ENCODE peak calls at places on chromosomes 11 and 22, in four cellular contexts. C is EL, Q is SK-MEL-5, R is HEK293T. I is an unnamed sample.

GRCh38 chr22:36257948-36258674 is 5.2 kb downstream of the APOL1 start:
- DNase-seq in C (no peak), Q (no peak), R (no peak), I (no peak)

GRCh38 chr22:45587638-45588481 is 83.8 kb upstream of the ATXN10 start:
- DNase-seq in C (peak), Q (no peak), R (no peak), I (no peak)

GRCh38 chr11:78270993-78271392 is 82.3 kb downstream of the USP35 start:
- DNase-seq in C (no peak), Q (no peak), R (no peak), I (no peak)

GRCh38 chr11:47052576-47052975 is 116.0 kb downstream of the CSTPP1 start:
- DNase-seq in R (no peak), Q (no peak), C (no peak), I (no peak)

GRCh38 chr11:18191376-18191775 is 18.7 kb downstream of the MRGPRX4 start:
- DNase-seq in R (no peak), Q (peak), C (no peak), I (no peak)

GRCh38 chr22:22753526-22754267 is 109.3 kb downstream of the GGTLC2 start:
- DNase-seq in R (peak), Q (peak), C (peak), I (peak)

GRCh38 chr11:47369676-47370075 is 8.7 kb downstream of the SPI1 start:
- DNase-seq in Q (no peak), R (no peak), C (no peak), I (no peak)

GRCh38 chr11:77287615-77288273 is 13.7 kb downstream of the GDPD4 start:
- DNase-seq in Q (no peak), R (no peak), C (peak), I (peak)

GRCh38 chr11:746289-747175 is 732 bp upstream of the TALDO1 start:
- DNase-seq in R (no peak), C (peak), Q (no peak), I (peak)

GRCh38 chr11:83249972-83250593 is 36.1 kb downstream of the CCDC90B start:
- DNase-seq in R (peak), C (peak), Q (peak), I (peak)

GRCh38 chr11:11253487-11253886 is 99.6 kb downstream of the CSNK2A3 start:
- DNase-seq in C (no peak), Q (no peak), R (no peak), I (no peak)

GRCh38 chr11:111378773-111379499 is at the start of gene POU2AF1:
- DNase-seq in R (no peak), Q (no peak), C (peak), I (no peak)

GRCh38 chr11:7467652-7468051 is 17.7 kb upstream of the OLFML1 start:
- DNase-seq in Q (no peak), R (no peak), C (peak), I (no peak)

GRCh38 chr11:61917357-61918109 is at the start of gene RAB3IL1:
- DNase-seq in R (peak), C (peak), Q (peak), I (peak)

GRCh38 chr11:121886005-121886739 is 229.8 kb downstream of the BLID start:
- DNase-seq in C (no peak), Q (no peak), R (no peak), I (peak)

GRCh38 chr11:66151273-66151672 is 81.2 kb downstream of the PACS1 start:
- DNase-seq in Q (no peak), C (no peak), R (no peak), I (peak)

GRCh38 chr11:27205269-27205668 is 157.7 kb downstream of the CCDC34 start:
- DNase-seq in Q (no peak), C (no peak), R (no peak), I (no peak)

GRCh38 chr11:46865340-46865739 is 19.3 kb upstream of the CKAP5 start:
- DNase-seq in C (peak), Q (peak), R (no peak), I (no peak)

GRCh38 chr11:128346808-128347207 is 240.6 kb downstream of the ETS1 start:
- DNase-seq in C (no peak), Q (no peak), R (no peak), I (no peak)

GRCh38 chr11:79119491-79120284 is 321.1 kb downstream of the TENM4 start:
- DNase-seq in C (no peak), Q (peak), R (no peak), I (peak)

GRCh38 chr11:71336996-71337772 is 84.8 kb upstream of the SHANK2 start:
- DNase-seq in C (no peak), Q (no peak), R (no peak), I (no peak)

GRCh38 chr11:74749127-74749964 is 697 bp downstream of the RNF169 start:
- DNase-seq in Q (peak), C (peak), R (peak), I (peak)

GRCh38 chr11:65981972-65982823 is 19.8 kb downstream of the EIF1AD start:
- DNase-seq in R (no peak), Q (no peak), C (no peak), I (no peak)

GRCh38 chr11:22795914-22796313 is 33.7 kb downstream of the SVIP start:
- DNase-seq in C (no peak), R (no peak), Q (no peak), I (peak)

GRCh38 chr22:28884754-28885375 is 1.5 kb downstream of the ZNRF3 start:
- DNase-seq in R (no peak), C (no peak), Q (no peak), I (no peak)

GRCh38 chr22:40922484-40923303 is 28.5 kb upstream of the RBX1 start:
- DNase-seq in Q (peak), R (peak), C (peak), I (peak)

GRCh38 chr11:35138949-35139881 is at the start of gene CD44:
- DNase-seq in Q (peak), C (peak), R (no peak), I (peak)

GRCh38 chr11:33116535-33116934 is 44.7 kb downstream of the CSTF3 start:
- DNase-seq in C (no peak), R (no peak), Q (no peak), I (no peak)